ENCODE peak calls at places on chromosomes 6 and 20, in five cellular contexts. F is RPMI7951; M is ovary; H is A172; V is activated CD4-positive, alpha-beta T cell treated with anti-CD3 and anti-CD28 coated beads for 36 hours. G is an unnamed sample.
A peak's percentile ranks its signal among the peaks of the same experiment; 100 is the strongest.

GRCh38 chr6:72820153-72820552 is 198.3 kb downstream of the KCNQ5 start:
- DNase-seq in V (no peak), H (no peak), F (no peak), M (no peak), G (no peak)

GRCh38 chr6:144305985-144306384 is 20.9 kb downstream of the UTRN start:
- DNase-seq in M (no peak), F (peak; percentile 77), V (peak; percentile 48), H (no peak), G (no peak)

GRCh38 chr6:23282243-23283021 is 713.1 kb downstream of the HDGFL1 start:
- DNase-seq in H (no peak), F (peak; percentile 19), V (no peak), M (no peak), G (no peak)

GRCh38 chr6:36834576-36835293 is 4.5 kb downstream of the CPNE5 start:
- DNase-seq in M (no peak), H (no peak), V (no peak), F (no peak), G (peak; percentile 44)

GRCh38 chr6:170081556-170081955 is 209.3 kb downstream of the DLL1 start:
- DNase-seq in V (no peak), M (no peak), H (no peak), F (no peak), G (no peak)

GRCh38 chr20:63735859-63736718 is at the start of gene LIME1:
- DNase-seq in M (peak; percentile 39), H (peak; percentile 59), F (no peak), V (peak; percentile 79), G (no peak)

GRCh38 chr20:25023316-25023715 is 30.8 kb upstream of the APMAP start:
- DNase-seq in M (peak; percentile 9), V (no peak), F (no peak), H (no peak), G (no peak)

GRCh38 chr6:169188051-169188863 is 65.4 kb downstream of the THBS2 start:
- DNase-seq in V (peak; percentile 36), F (peak; percentile 93), H (peak; percentile 88), M (no peak), G (no peak)

GRCh38 chr6:45872827-45873226 is 142.8 kb downstream of the CLIC5 start:
- DNase-seq in F (no peak), V (no peak), M (no peak), H (no peak), G (no peak)

GRCh38 chr6:56938634-56939294 is 16.1 kb upstream of the BEND6 start:
- DNase-seq in M (no peak), V (peak; percentile 47), F (peak; percentile 100), H (peak; percentile 99), G (no peak)

GRCh38 chr6:55668625-55669024 is 89.6 kb upstream of the HMGCLL1 start:
- DNase-seq in H (no peak), V (no peak), M (no peak), F (no peak), G (peak; percentile 17)

GRCh38 chr20:54491443-54491842 is 16.1 kb downstream of the DOK5 start:
- DNase-seq in M (no peak), H (no peak), F (no peak), V (no peak), G (no peak)

GRCh38 chr6:22526753-22527152 is 42.6 kb upstream of the HDGFL1 start:
- DNase-seq in F (no peak), M (no peak), H (no peak), V (no peak), G (no peak)

GRCh38 chr6:139369068-139369467 is 5.4 kb downstream of the CITED2 start:
- DNase-seq in V (no peak), M (no peak), F (no peak), H (peak; percentile 73), G (peak; percentile 81)

GRCh38 chr6:129683606-129684322 is 26.2 kb downstream of the ARHGAP18 start:
- DNase-seq in V (peak; percentile 79), H (peak; percentile 98), F (peak; percentile 99), M (no peak), G (no peak)

GRCh38 chr6:116386581-116387299 is 16.0 kb downstream of the DSE start:
- DNase-seq in F (peak; percentile 82), H (peak; percentile 70), M (no peak), V (no peak), G (no peak)

GRCh38 chr6:55729665-55730064 is 145.7 kb downstream of the BMP5 start:
- DNase-seq in V (no peak), F (no peak), H (no peak), M (no peak), G (no peak)

GRCh38 chr6:87431263-87431662 is 23.5 kb downstream of the CFAP206 start:
- DNase-seq in F (no peak), H (no peak), V (no peak), M (no peak), G (no peak)

GRCh38 chr20:20831794-20832193 is 119.3 kb upstream of the RALGAPA2 start:
- DNase-seq in H (peak; percentile 21), F (no peak), V (no peak), M (no peak), G (no peak)

G was measured in GM23338.